ENCODE peak calls at places on chromosome 5, in seven cellular contexts. One of them, this sample, is unnamed.

GRCh38 chr5:127650649-127651048 is 1.8 kb downstream of the CTXN3 start:
- DNase-seq in mesendoderm: no peak
- DNase-seq in SJSA1: peak; percentile 81
- DNase-seq in SHP77: no peak
- DNase-seq in activated CD8-positive, alpha-beta memory T cell treated with anti-CD3 and anti-CD28 coated beads, Interleukin-2, amount 50 U/mL, for 48 hours: no peak
- DNase-seq in Right ventricle myocardium superior: no peak
- DNase-seq in NCI-H2107: no peak
- DNase-seq in this sample: no peak

GRCh38 chr5:4990017-4990416 is 150.1 kb upstream of the ADAMTS16 start:
- DNase-seq in mesendoderm: no peak
- DNase-seq in SJSA1: no peak
- DNase-seq in SHP77: no peak
- DNase-seq in activated CD8-positive, alpha-beta memory T cell treated with anti-CD3 and anti-CD28 coated beads, Interleukin-2, amount 50 U/mL, for 48 hours: no peak
- DNase-seq in Right ventricle myocardium superior: no peak
- DNase-seq in NCI-H2107: no peak
- DNase-seq in this sample: no peak

GRCh38 chr5:159133041-159133741 is 33.5 kb upstream of the EBF1 start:
- DNase-seq in mesendoderm: peak; percentile 27
- DNase-seq in SJSA1: peak; percentile 92
- DNase-seq in SHP77: peak; percentile 3
- DNase-seq in activated CD8-positive, alpha-beta memory T cell treated with anti-CD3 and anti-CD28 coated beads, Interleukin-2, amount 50 U/mL, for 48 hours: no peak
- DNase-seq in Right ventricle myocardium superior: no peak
- DNase-seq in NCI-H2107: peak; percentile 6
- DNase-seq in this sample: no peak

GRCh38 chr5:6820851-6821479 is 107.7 kb downstream of the TENT4A start:
- DNase-seq in mesendoderm: peak; percentile 82
- DNase-seq in SJSA1: no peak
- DNase-seq in SHP77: peak; percentile 63
- DNase-seq in activated CD8-positive, alpha-beta memory T cell treated with anti-CD3 and anti-CD28 coated beads, Interleukin-2, amount 50 U/mL, for 48 hours: peak; percentile 83
- DNase-seq in Right ventricle myocardium superior: no peak
- DNase-seq in NCI-H2107: peak; percentile 37
- DNase-seq in this sample: no peak

GRCh38 chr5:85293139-85293785 is 908.6 kb upstream of the EDIL3 start:
- DNase-seq in mesendoderm: no peak
- DNase-seq in SJSA1: no peak
- DNase-seq in SHP77: no peak
- DNase-seq in activated CD8-positive, alpha-beta memory T cell treated with anti-CD3 and anti-CD28 coated beads, Interleukin-2, amount 50 U/mL, for 48 hours: no peak
- DNase-seq in Right ventricle myocardium superior: no peak
- DNase-seq in NCI-H2107: no peak
- DNase-seq in this sample: no peak

GRCh38 chr5:169742773-169743296 is 105.8 kb downstream of the DOCK2 start:
- DNase-seq in mesendoderm: no peak
- DNase-seq in SJSA1: peak; percentile 76
- DNase-seq in SHP77: no peak
- DNase-seq in activated CD8-positive, alpha-beta memory T cell treated with anti-CD3 and anti-CD28 coated beads, Interleukin-2, amount 50 U/mL, for 48 hours: no peak
- DNase-seq in Right ventricle myocardium superior: no peak
- DNase-seq in NCI-H2107: no peak
- DNase-seq in this sample: no peak

GRCh38 chr5:94674841-94675382 is 56.4 kb downstream of the SLF1 start:
- DNase-seq in mesendoderm: no peak
- DNase-seq in SJSA1: no peak
- DNase-seq in SHP77: no peak
- DNase-seq in activated CD8-positive, alpha-beta memory T cell treated with anti-CD3 and anti-CD28 coated beads, Interleukin-2, amount 50 U/mL, for 48 hours: no peak
- DNase-seq in Right ventricle myocardium superior: no peak
- DNase-seq in NCI-H2107: no peak
- DNase-seq in this sample: no peak

GRCh38 chr5:35430381-35431162 is 187.1 kb upstream of the SPEF2 start:
- DNase-seq in mesendoderm: peak; percentile 1
- DNase-seq in SJSA1: no peak
- DNase-seq in SHP77: no peak
- DNase-seq in activated CD8-positive, alpha-beta memory T cell treated with anti-CD3 and anti-CD28 coated beads, Interleukin-2, amount 50 U/mL, for 48 hours: no peak
- DNase-seq in Right ventricle myocardium superior: no peak
- DNase-seq in NCI-H2107: no peak
- DNase-seq in this sample: no peak

GRCh38 chr5:170076211-170076610 is 29.5 kb upstream of the FOXI1 start:
- DNase-seq in mesendoderm: no peak
- DNase-seq in SJSA1: no peak
- DNase-seq in SHP77: no peak
- DNase-seq in activated CD8-positive, alpha-beta memory T cell treated with anti-CD3 and anti-CD28 coated beads, Interleukin-2, amount 50 U/mL, for 48 hours: peak; percentile 13
- DNase-seq in Right ventricle myocardium superior: no peak
- DNase-seq in NCI-H2107: no peak
- DNase-seq in this sample: no peak

GRCh38 chr5:7391215-7391614 is 4.7 kb upstream of the ADCY2 start:
- DNase-seq in mesendoderm: peak; percentile 84
- DNase-seq in SJSA1: no peak
- DNase-seq in SHP77: no peak
- DNase-seq in activated CD8-positive, alpha-beta memory T cell treated with anti-CD3 and anti-CD28 coated beads, Interleukin-2, amount 50 U/mL, for 48 hours: no peak
- DNase-seq in Right ventricle myocardium superior: no peak
- DNase-seq in NCI-H2107: peak; percentile 38
- DNase-seq in this sample: no peak

GRCh38 chr5:6792911-6793451 is 79.7 kb downstream of the TENT4A start:
- DNase-seq in mesendoderm: no peak
- DNase-seq in SJSA1: no peak
- DNase-seq in SHP77: no peak
- DNase-seq in activated CD8-positive, alpha-beta memory T cell treated with anti-CD3 and anti-CD28 coated beads, Interleukin-2, amount 50 U/mL, for 48 hours: no peak
- DNase-seq in Right ventricle myocardium superior: no peak
- DNase-seq in NCI-H2107: no peak
- DNase-seq in this sample: no peak

GRCh38 chr5:756865-757345 is 27.6 kb downstream of the ZDHHC11B start:
- DNase-seq in mesendoderm: peak; percentile 38
- DNase-seq in SJSA1: no peak
- DNase-seq in SHP77: no peak
- DNase-seq in activated CD8-positive, alpha-beta memory T cell treated with anti-CD3 and anti-CD28 coated beads, Interleukin-2, amount 50 U/mL, for 48 hours: peak; percentile 51
- DNase-seq in Right ventricle myocardium superior: peak; percentile 82
- DNase-seq in NCI-H2107: no peak
- DNase-seq in this sample: peak; percentile 87

GRCh38 chr5:74422671-74423070 is 217.9 kb downstream of the ENC1 start:
- DNase-seq in mesendoderm: no peak
- DNase-seq in SJSA1: no peak
- DNase-seq in SHP77: no peak
- DNase-seq in activated CD8-positive, alpha-beta memory T cell treated with anti-CD3 and anti-CD28 coated beads, Interleukin-2, amount 50 U/mL, for 48 hours: no peak
- DNase-seq in Right ventricle myocardium superior: no peak
- DNase-seq in NCI-H2107: no peak
- DNase-seq in this sample: no peak

GRCh38 chr5:1511037-1511436 is 12.7 kb downstream of the LPCAT1 start:
- DNase-seq in mesendoderm: no peak
- DNase-seq in SJSA1: no peak
- DNase-seq in SHP77: no peak
- DNase-seq in activated CD8-positive, alpha-beta memory T cell treated with anti-CD3 and anti-CD28 coated beads, Interleukin-2, amount 50 U/mL, for 48 hours: no peak
- DNase-seq in Right ventricle myocardium superior: peak; percentile 27
- DNase-seq in NCI-H2107: no peak
- DNase-seq in this sample: peak; percentile 70

GRCh38 chr5:173454381-173454763 is 126.2 kb upstream of the STC2 start:
- DNase-seq in mesendoderm: peak; percentile 13
- DNase-seq in SJSA1: peak; percentile 79
- DNase-seq in SHP77: no peak
- DNase-seq in activated CD8-positive, alpha-beta memory T cell treated with anti-CD3 and anti-CD28 coated beads, Interleukin-2, amount 50 U/mL, for 48 hours: no peak
- DNase-seq in Right ventricle myocardium superior: no peak
- DNase-seq in NCI-H2107: no peak
- DNase-seq in this sample: no peak

GRCh38 chr5:153551537-153552079 is 61.1 kb downstream of the GRIA1 start:
- DNase-seq in mesendoderm: peak; percentile 89
- DNase-seq in SJSA1: peak; percentile 98
- DNase-seq in SHP77: no peak
- DNase-seq in activated CD8-positive, alpha-beta memory T cell treated with anti-CD3 and anti-CD28 coated beads, Interleukin-2, amount 50 U/mL, for 48 hours: no peak
- DNase-seq in Right ventricle myocardium superior: no peak
- DNase-seq in NCI-H2107: no peak
- DNase-seq in this sample: no peak

GRCh38 chr5:150142189-150142788 is 13.4 kb downstream of the PDGFRB start:
- DNase-seq in mesendoderm: no peak
- DNase-seq in SJSA1: no peak
- DNase-seq in SHP77: no peak
- DNase-seq in activated CD8-positive, alpha-beta memory T cell treated with anti-CD3 and anti-CD28 coated beads, Interleukin-2, amount 50 U/mL, for 48 hours: no peak
- DNase-seq in Right ventricle myocardium superior: no peak
- DNase-seq in NCI-H2107: no peak
- DNase-seq in this sample: no peak

GRCh38 chr5:115168829-115169391 is 798 bp downstream of the TRIM36 start:
- DNase-seq in mesendoderm: peak; percentile 39
- DNase-seq in SJSA1: no peak
- DNase-seq in SHP77: peak; percentile 4
- DNase-seq in activated CD8-positive, alpha-beta memory T cell treated with anti-CD3 and anti-CD28 coated beads, Interleukin-2, amount 50 U/mL, for 48 hours: peak; percentile 57
- DNase-seq in Right ventricle myocardium superior: peak; percentile 44
- DNase-seq in NCI-H2107: no peak
- DNase-seq in this sample: no peak

GRCh38 chr5:159106569-159107282 is 7.0 kb upstream of the EBF1 start:
- DNase-seq in mesendoderm: peak; percentile 81
- DNase-seq in SJSA1: peak; percentile 88
- DNase-seq in SHP77: peak; percentile 11
- DNase-seq in activated CD8-positive, alpha-beta memory T cell treated with anti-CD3 and anti-CD28 coated beads, Interleukin-2, amount 50 U/mL, for 48 hours: peak; percentile 89
- DNase-seq in Right ventricle myocardium superior: peak; percentile 91
- DNase-seq in NCI-H2107: peak; percentile 20
- DNase-seq in this sample: peak; percentile 91